ENCODE peak calls at places on chromosomes 1 and 21, in seven cellular contexts. U, L, O, A, E, K and T are unnamed samples. For H3K4me1, the result is how much of the 10 kb centered on the place peaks cover.

GRCh38 chr1:205325334-205325884 is 3.9 kb upstream of the NUAK2 start:
- DNase-seq in A (peak), K (peak), E (peak), L (peak), U (peak), O (peak), T (no peak)

GRCh38 chr1:110726755-110727154 is 52.0 kb upstream of the KCNA3 start:
- DNase-seq in A (no peak), O (no peak), U (no peak), L (no peak), E (no peak), K (no peak), T (no peak)

GRCh38 chr1:25096307-25097150 is 135.8 kb downstream of the SYF2 start:
- DNase-seq in O (no peak), A (no peak), K (no peak), L (no peak), E (no peak), U (no peak), T (no peak)

GRCh38 chr1:32773018-32773763 is 44.0 kb downstream of the YARS1 start:
- DNase-seq in O (peak), A (peak), U (peak), E (peak), L (peak), K (peak), T (no peak)

GRCh38 chr1:196910208-196910607 is 22.4 kb downstream of the CFHR4 start:
- DNase-seq in A (no peak), K (no peak), E (no peak), L (no peak), O (no peak), U (peak), T (no peak)

GRCh38 chr21:45504516-45505415 is 37.5 kb downstream of the SLC19A1 start:
- DNase-seq in U (no peak), A (no peak), O (no peak), L (no peak), K (no peak), E (no peak), T (no peak)

GRCh38 chr21:40143822-40144525 is 276.7 kb downstream of the PCP4 start:
- DNase-seq in U (peak), K (peak), E (no peak), O (peak), A (peak), L (peak), T (no peak)

GRCh38 chr1:160205242-160205973 is at the start of gene PEA15:
- DNase-seq in E (peak), K (peak), L (peak), U (peak), O (peak), A (peak), T (no peak)

GRCh38 chr1:236979149-236979890 is 24.9 kb downstream of the MT1HL1 start:
- DNase-seq in K (no peak), E (no peak), O (no peak), A (no peak), L (no peak), U (no peak), T (no peak)

GRCh38 chr21:36087362-36088138 is 17.7 kb downstream of the CBR1 start:
- DNase-seq in A (no peak), O (no peak), U (no peak), E (peak), L (no peak), K (no peak), T (no peak)

GRCh38 chr1:239321877-239322276 is 64.5 kb upstream of the CHRM3 start:
- DNase-seq in U (no peak), E (no peak), O (no peak), A (no peak), K (no peak), L (no peak), T (no peak)

GRCh38 chr1:29120955-29121485 is 2.7 kb downstream of the TMEM200B start:
- DNase-seq in A (no peak), K (peak), E (no peak), O (peak), L (peak), U (peak), T (no peak)

GRCh38 chr1:12230549-12231275 is 882 bp downstream of the VPS13D start:
- DNase-seq in L (peak), U (no peak), E (peak), A (peak), K (peak), O (peak), T (no peak)

GRCh38 chr1:201917362-201918033 is 28.8 kb downstream of the SHISA4 start:
- DNase-seq in A (no peak), K (no peak), L (peak), O (no peak), U (peak), E (no peak), T (no peak)

GRCh38 chr1:8174807-8175206 is 143.1 kb upstream of the SLC45A1 start:
- DNase-seq in L (no peak), U (peak), O (peak), K (peak), A (no peak), E (no peak), T (no peak)

GRCh38 chr1:62523860-62524259 is 73.5 kb upstream of the ANGPTL3 start:
- DNase-seq in O (no peak), L (no peak), U (no peak), E (no peak), A (no peak), K (no peak), T (no peak)

GRCh38 chr21:33198346-33199135 is 31.2 kb upstream of the IFNAR2 start:
- DNase-seq in E (peak), L (peak), O (peak), K (peak), U (no peak), A (peak), T (no peak)

GRCh38 chr1:155006601-155007101 is 4.0 kb downstream of the ZBTB7B start:
- DNase-seq in A (no peak), U (peak), E (peak), L (peak), O (no peak), K (peak), T (no peak)

GRCh38 chr1:112695276-112695675 is 11.7 kb downstream of the RHOC start:
- DNase-seq in L (no peak), A (no peak), U (no peak), K (no peak), O (no peak), E (no peak), T (no peak)

GRCh38 chr1:56780832-56781231 is 38.4 kb downstream of the FYB2 start:
- DNase-seq in O (no peak), A (no peak), L (no peak), K (no peak), E (no peak), U (no peak), T (no peak)

GRCh38 chr21:32535616-32536015 is 49.7 kb downstream of the TCP10L start:
- DNase-seq in U (no peak), A (no peak), L (no peak), E (no peak), O (no peak), K (no peak), T (no peak)

GRCh38 chr1:21927531-21928237 is 9.4 kb downstream of the HSPG2 start:
- DNase-seq in U (peak), O (no peak), K (peak), L (peak), E (peak), A (no peak), T (no peak)

GRCh38 chr1:21932127-21932526 is 5.0 kb downstream of the HSPG2 start:
- DNase-seq in K (no peak), A (no peak), L (peak), E (peak), U (no peak), O (no peak), T (no peak)

GRCh38 chr1:21930629-21931170 is 6.4 kb downstream of the HSPG2 start:
- DNase-seq in A (no peak), K (no peak), O (no peak), U (no peak), E (no peak), L (no peak), T (no peak)

GRCh38 chr1:21931171-21932093 is 5.7 kb downstream of the HSPG2 start:
- DNase-seq in L (peak), E (peak), U (peak), A (no peak), K (peak), O (peak), T (no peak)

DNA sequence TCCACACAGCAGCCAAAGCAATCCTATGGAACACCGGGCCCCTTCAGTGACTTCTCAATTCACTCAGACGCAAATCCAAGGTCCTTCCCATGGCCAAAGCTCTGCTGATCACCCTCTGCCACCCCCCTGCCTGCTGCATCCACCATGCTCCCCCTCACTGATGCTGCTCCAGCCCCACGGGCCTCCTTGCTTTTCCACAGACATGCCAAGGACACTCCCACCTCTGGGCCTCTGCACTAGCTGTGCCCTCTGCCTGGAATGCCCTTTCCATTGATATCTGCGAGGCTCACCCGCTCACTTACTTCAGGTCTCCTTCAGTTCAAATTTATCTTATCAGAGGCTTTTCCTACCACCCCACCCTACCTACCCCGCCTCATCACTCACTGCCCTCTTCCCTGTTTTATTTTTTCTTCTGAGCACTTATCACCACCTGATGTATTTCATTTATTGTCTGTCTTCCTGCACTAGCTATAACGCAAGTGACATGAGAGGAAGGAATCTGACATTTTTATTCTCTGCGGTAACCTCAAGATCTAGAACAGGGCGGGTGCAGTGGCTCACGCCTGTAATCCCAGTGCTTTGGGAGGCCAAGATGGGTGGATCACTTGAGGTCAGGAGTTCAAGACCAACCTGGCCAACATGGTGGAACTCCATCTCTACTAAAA is 7.0 kb downstream of the HSPG2 start:
- DNase-seq in L (peak), U (no peak), K (peak), A (no peak), O (no peak), E (no peak), T (no peak)
- H3K4me1 ChIP-seq in L (under half), U (half or more), K (half or more), A (under half), O (half or more), E (half or more), T (half or more)

GRCh38 chr1:101308001-101308659 is 71.3 kb downstream of the S1PR1 start:
- DNase-seq in K (no peak), E (no peak), O (no peak), A (no peak), U (no peak), L (no peak), T (no peak)
- TF ChIP-seq POLR2A in K (no peak), E (no peak), O (no peak), A (no peak), U (no peak), L (no peak), T (no peak)

DNA sequence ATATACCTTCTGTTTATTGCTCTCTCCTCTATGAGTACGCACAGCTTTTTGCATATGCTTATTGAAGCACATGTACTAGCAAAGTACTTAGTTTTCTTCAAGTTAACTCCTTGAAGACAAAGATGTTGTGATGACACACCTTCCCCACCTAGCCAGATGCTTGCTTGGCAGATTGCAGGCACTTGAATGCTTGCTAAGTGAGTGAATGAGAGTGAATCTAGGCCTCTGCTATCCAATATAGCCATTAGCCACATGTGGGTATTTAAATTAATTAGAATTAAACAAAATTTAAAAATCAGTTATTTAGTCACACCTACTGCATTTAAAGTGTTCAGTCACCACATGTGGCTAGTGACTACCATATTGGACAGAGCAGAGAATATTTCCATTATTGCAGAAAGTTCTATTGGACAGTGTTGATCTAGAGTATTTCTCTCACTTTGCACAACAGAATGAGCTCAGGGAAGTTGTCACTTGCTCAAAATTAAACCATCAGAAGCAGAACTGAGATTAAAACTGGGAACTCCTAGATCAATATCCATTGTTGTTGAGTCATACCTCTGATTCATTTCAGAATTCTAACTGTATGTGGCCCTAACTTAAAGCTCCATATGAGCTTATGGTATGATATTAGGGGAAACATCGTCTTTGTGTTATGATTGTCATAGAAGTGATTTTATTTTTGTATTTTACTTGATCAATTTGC is 8.6 kb upstream of the EEIG2 start:
- DNase-seq in L (no peak), O (no peak), A (no peak), U (no peak), K (no peak), E (no peak), T (no peak)
- TF ChIP-seq CTCF in L (no peak), O (no peak), A (no peak), U (no peak), K (no peak), E (no peak), T (no peak)

DNA sequence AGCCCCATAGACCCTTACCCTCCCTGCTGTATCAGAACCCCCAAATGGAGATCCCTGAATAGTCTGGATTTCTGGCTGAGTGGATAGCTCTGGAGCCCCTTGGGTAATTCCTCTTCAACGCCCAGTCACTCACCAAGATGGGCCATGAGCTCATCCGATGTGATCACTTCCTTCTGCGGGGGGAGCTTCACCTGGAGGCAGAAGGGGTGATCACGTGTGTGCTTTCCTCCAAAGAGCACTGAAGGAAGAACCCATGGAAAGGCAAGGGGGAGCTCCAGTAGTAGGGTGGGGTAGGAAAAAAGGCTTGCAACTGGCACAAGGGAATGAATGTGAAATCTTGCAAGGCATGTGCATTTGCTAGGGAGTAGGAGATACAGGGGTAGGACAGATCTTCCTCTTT is 5.1 kb downstream of the MINDY1 start:
- DNase-seq in E (no peak), O (no peak), U (no peak), A (no peak), L (peak), K (no peak), T (no peak)
- H3K4me1 ChIP-seq in E (under half), O (under half), U (under half), A (under half), L (under half), K (under half), T (under half)